ENCODE peak calls at places on chromosomes 1 and 21, in seven cellular contexts. A, G, L, E, K, H and V are unnamed samples.

GRCh38 chr1:206911064-206911663 is 10.6 kb downstream of the FCMR start:
- DNase-seq in L (peak), G (no peak), A (peak), E (peak), H (peak), K (peak), V (no peak)

GRCh38 chr1:31264790-31265386 is 25.2 kb upstream of the NKAIN1 start:
- DNase-seq in L (no peak), A (no peak), G (no peak), K (no peak), E (no peak), H (no peak), V (no peak)

GRCh38 chr1:157151506-157151905 is 13.3 kb upstream of the ETV3 start:
- DNase-seq in E (no peak), L (no peak), H (no peak), G (no peak), A (no peak), K (no peak), V (no peak)

GRCh38 chr1:24149854-24150227 is 6.9 kb upstream of the IL22RA1 start:
- DNase-seq in A (peak), G (no peak), K (peak), H (peak), L (peak), E (peak), V (no peak)

GRCh38 chr1:214670098-214670497 is 67.1 kb downstream of the CENPF start:
- DNase-seq in H (no peak), G (no peak), L (no peak), A (peak), E (no peak), K (no peak), V (no peak)

GRCh38 chr1:168728452-168729404 is at the start of gene DPT:
- DNase-seq in K (no peak), E (no peak), H (no peak), A (peak), L (no peak), G (no peak), V (no peak)

GRCh38 chr1:45335732-45336365 is 4.1 kb upstream of the TOE1 start:
- DNase-seq in K (peak), G (no peak), H (peak), L (peak), E (no peak), A (no peak), V (no peak)

GRCh38 chr1:181482521-181483083 is 715 bp upstream of the CACNA1E start:
- DNase-seq in G (no peak), E (peak), A (peak), K (peak), L (no peak), H (no peak), V (no peak)

GRCh38 chr1:162404550-162405160 is 7.3 kb downstream of the SH2D1B start:
- DNase-seq in K (peak), E (no peak), H (no peak), A (peak), L (peak), G (no peak), V (no peak)

GRCh38 chr1:171852273-171852672 is 11.0 kb downstream of the DNM3 start:
- DNase-seq in A (peak), E (no peak), H (no peak), L (no peak), K (peak), G (no peak), V (no peak)

GRCh38 chr1:68231627-68232303 is 558 bp downstream of the WLS start:
- DNase-seq in A (peak), E (no peak), H (no peak), K (peak), G (no peak), L (peak), V (no peak)

GRCh38 chr1:68780919-68781318 is 284.0 kb upstream of the DEPDC1 start:
- DNase-seq in A (no peak), E (no peak), K (no peak), L (no peak), G (no peak), H (no peak), V (no peak)

GRCh38 chr1:59125711-59126320 is 171.1 kb upstream of the FGGY start:
- DNase-seq in E (no peak), H (no peak), G (no peak), K (no peak), L (no peak), A (no peak), V (no peak)

GRCh38 chr21:29208044-29208665 is 77.7 kb downstream of the MAP3K7CL start:
- DNase-seq in K (no peak), H (no peak), G (no peak), A (no peak), L (no peak), E (no peak), V (no peak)
- H2AFZ ChIP-seq in K (peak), H (no peak), G (peak), A (no peak), L (peak), E (no peak), V (no peak)

GRCh38 chr1:36421649-36422048 is 23.9 kb upstream of the LSM10 start:
- DNase-seq in L (no peak), A (no peak), K (no peak), G (no peak), E (no peak), H (no peak), V (no peak)

GRCh38 chr1:36419569-36419968 is 21.9 kb upstream of the LSM10 start:
- DNase-seq in A (peak), L (no peak), G (no peak), E (no peak), H (no peak), K (no peak), V (no peak)

GRCh38 chr1:36420836-36421317 is 23.2 kb upstream of the LSM10 start:
- DNase-seq in L (peak), G (peak), E (peak), A (peak), H (peak), K (peak), V (peak)

GRCh38 chr1:36419158-36419557 is 21.4 kb upstream of the LSM10 start:
- DNase-seq in G (no peak), E (no peak), K (no peak), L (no peak), H (no peak), A (no peak), V (no peak)

DNA sequence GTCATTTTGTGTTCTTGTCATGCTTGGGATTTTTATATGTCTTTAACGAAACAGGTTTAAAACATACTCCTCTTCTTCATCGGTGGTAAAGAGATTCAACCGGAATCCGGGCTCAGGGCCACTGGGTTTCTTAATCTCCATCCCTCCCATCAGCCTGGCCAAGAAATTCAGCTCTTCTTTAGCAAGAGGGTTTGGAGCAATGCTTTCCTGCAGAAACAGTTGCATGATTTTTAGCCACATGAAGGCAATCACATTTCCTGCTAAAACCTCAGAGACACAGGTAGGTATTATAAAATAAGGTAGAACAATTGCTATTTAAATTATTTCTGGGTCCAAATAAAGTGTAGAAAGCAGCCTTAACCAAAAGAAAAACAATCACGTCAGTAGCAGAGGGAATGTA is 22.7 kb upstream of the LSM10 start:
- DNase-seq in E (no peak), H (no peak), L (no peak), G (no peak), A (no peak), K (no peak), V (no peak)
- H2AFZ ChIP-seq in E (peak), H (no peak), L (peak), G (peak), A (peak), K (peak), V (no peak)

DNA sequence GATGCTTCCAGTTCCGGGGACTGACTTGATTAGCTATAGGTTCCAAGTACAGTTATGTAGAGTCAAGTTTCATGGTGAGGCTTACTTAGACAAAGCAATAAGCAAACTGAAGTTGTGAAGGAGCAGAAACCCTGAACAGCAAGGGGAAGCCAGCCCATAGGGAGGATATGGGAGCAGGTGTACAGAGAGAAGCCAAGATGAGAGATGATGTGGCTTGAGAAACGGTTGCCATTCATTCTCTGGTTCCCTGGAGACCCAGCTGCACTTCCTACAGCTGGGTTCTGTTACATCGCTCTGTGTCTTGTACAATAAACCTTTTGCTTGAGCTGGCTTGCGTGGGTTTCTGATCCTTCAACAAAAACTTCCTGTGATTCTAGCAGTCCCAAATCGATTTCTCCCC is 67.1 kb downstream of the URB2 start:
- DNase-seq in A (no peak), G (no peak), L (no peak), E (no peak), K (no peak), H (no peak), V (no peak)
- H2AFZ ChIP-seq in A (no peak), G (no peak), L (no peak), E (no peak), K (no peak), H (no peak), V (no peak)

DNA sequence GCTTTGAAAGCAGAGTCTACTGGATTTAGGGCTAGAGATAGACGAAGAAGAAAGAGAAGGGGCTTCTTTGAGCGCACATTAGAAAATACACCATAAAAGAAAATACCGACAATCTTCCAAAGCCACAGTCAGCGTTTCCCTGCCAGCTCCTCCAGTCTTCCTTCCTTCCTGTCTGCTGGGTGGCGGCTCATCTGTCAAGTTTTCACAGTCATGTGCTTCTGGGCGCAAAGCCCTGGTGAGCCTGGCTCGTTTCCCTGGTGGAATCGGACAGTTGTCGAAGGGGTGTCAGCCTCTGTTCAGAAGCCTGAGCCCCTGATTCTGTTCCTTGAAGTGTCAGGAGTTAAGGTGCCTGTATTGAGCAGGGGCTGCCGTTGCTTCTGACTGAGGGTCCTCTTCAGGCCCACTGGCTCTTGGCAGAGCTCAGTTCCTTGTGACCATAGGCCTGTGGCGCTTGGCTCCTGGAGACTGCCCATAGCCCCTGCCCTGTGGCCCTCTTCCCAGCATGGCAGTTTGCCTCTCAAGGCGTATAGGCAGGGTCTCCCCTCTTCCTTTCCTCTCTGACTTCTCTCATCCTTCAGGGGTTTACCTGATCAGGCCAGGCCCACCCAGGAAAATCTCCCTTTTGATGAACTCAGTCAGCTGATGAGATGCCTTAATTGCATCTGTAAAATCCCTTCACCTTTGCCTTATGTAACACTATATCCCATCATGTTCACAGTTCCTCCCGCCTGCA is 58.6 kb downstream of the ADARB1 start:
- DNase-seq in L (no peak), G (no peak), K (no peak), E (no peak), H (no peak), A (no peak), V (no peak)
- H2AFZ ChIP-seq in L (no peak), G (no peak), K (no peak), E (no peak), H (no peak), A (peak), V (no peak)